ENCODE peak calls at places on chromosomes 4 and X, in five cellular contexts. G is adipocyte, R is Caco-2, J is colonic mucosa, O is heart right ventricle. I is an unnamed sample.

GRCh38 chrX:38028300-38028699 is 21.9 kb downstream of the SYTL5 start:
- DNase-seq in O (no peak), J (no peak), R (no peak), G (no peak), I (no peak)

GRCh38 chr4:167475951-167476350 is 241.7 kb upstream of the SPOCK3 start:
- DNase-seq in J (no peak), R (no peak), O (no peak), G (no peak), I (no peak)

GRCh38 chr4:71151054-71151453 is 157.6 kb downstream of the DCK start:
- DNase-seq in R (no peak), G (no peak), J (no peak), O (no peak), I (no peak)

GRCh38 chr4:80071643-80072606 is 1.1 kb downstream of the ANTXR2 start:
- DNase-seq in R (no peak), J (peak; percentile 73), O (peak; percentile 50), G (peak; percentile 72), I (peak; percentile 71)

GRCh38 chr4:110624016-110624770 is 1.3 kb upstream of the PITX2 start:
- DNase-seq in J (no peak), G (no peak), R (no peak), O (no peak), I (no peak)

GRCh38 chrX:34300871-34301270 is 168.8 kb upstream of the FAM47A start:
- DNase-seq in G (peak; percentile 47), O (peak; percentile 6), R (no peak), J (peak; percentile 21), I (peak; percentile 45)

GRCh38 chrX:112851806-112852205 is 11.2 kb upstream of the AMOT start:
- DNase-seq in G (peak; percentile 80), J (no peak), R (no peak), O (peak; percentile 22), I (no peak)

GRCh38 chrX:39688576-39689373 is 409.0 kb downstream of the BCOR start:
- DNase-seq in O (peak; percentile 60), G (peak; percentile 70), J (peak; percentile 65), R (peak; percentile 44), I (peak; percentile 77)

GRCh38 chr4:158067646-158068045 is 105.2 kb downstream of the GASK1B start:
- DNase-seq in O (no peak), G (peak; percentile 37), R (no peak), J (no peak), I (no peak)

GRCh38 chr4:152803541-152803940 is 23.8 kb downstream of the ARFIP1 start:
- DNase-seq in R (no peak), J (no peak), G (no peak), O (no peak), I (no peak)

GRCh38 chr4:26533685-26534084 is 43.4 kb upstream of the CCKAR start:
- DNase-seq in R (no peak), G (no peak), J (no peak), O (no peak), I (no peak)

GRCh38 chr4:149835280-149835679 is 19.6 kb upstream of the IQCM start:
- DNase-seq in O (no peak), R (no peak), J (peak; percentile 19), G (no peak), I (no peak)

GRCh38 chr4:148443550-148444295 is 1.5 kb upstream of the NR3C2 start:
- DNase-seq in R (no peak), G (peak; percentile 44), O (peak; percentile 22), J (peak; percentile 50), I (peak; percentile 74)

GRCh38 chr4:120862432-120862831 is 60.1 kb downstream of the PRDM5 start:
- DNase-seq in G (no peak), J (no peak), R (no peak), O (no peak), I (no peak)

GRCh38 chrX:107450823-107451509 is 1.5 kb downstream of the FRMPD3 start:
- DNase-seq in R (no peak), J (no peak), G (no peak), O (no peak), I (no peak)

GRCh38 chrX:131727778-131728177 is 183.9 kb downstream of the OR13H1 start:
- DNase-seq in O (no peak), J (no peak), G (no peak), R (no peak), I (no peak)
- H3K9me3 ChIP-seq in O (no peaks in the 10 kb centered on the region), J (no peaks in the 10 kb centered on the region), G (peaks cover 13% of the 10 kb centered on the region), R (no peaks in the 10 kb centered on the region), I (no peaks in the 10 kb centered on the region)

GRCh38 chr4:156413411-156413985 is 459.8 kb upstream of the CTSO start:
- DNase-seq in G (no peak), O (no peak), R (no peak), J (no peak), I (no peak)

DNA sequence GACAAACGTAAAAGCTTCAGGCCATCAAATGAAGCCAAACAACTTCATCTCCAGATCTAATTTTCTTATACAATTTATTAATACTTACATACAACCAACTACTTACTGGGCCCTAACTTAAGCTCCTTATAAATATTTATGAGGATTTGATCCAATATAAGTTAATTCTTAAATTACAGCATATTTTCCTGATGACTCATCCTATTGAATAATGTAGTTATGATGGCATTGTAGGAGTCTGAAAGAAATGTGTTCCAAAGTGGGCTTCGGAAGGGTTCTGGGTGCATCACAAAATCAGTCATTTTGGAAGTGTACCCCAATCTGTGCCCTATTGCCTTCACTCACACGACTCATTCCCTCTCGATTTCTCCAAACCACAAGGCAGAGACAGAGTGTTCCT is 455.1 kb upstream of the CTSO start:
- DNase-seq in J (no peak), R (no peak), O (no peak), G (no peak), I (no peak)
- H3K9me3 ChIP-seq in J (no peaks in the 10 kb centered on the region), R (no peaks in the 10 kb centered on the region), O (no peaks in the 10 kb centered on the region), G (no peaks in the 10 kb centered on the region), I (no peaks in the 10 kb centered on the region)

DNA sequence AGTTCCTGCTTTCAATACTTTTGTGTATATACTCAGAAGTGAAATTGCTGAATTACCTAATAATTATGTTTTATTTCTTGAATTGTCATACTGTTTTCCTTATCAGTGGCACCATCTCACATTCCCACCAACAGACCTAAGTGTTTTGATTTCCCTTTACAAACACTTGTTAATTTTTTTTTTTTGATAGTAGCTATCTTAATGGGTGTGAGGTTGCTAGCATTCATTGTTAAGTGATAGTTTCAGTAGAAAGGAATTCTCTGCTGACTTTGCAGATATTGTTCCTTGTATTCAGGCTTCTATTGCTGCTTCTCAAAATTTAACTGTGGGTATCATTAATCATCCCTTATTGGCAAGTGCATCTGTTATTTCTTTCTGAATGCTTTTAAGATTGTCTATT is 927.5 kb upstream of the SLIT2 start:
- DNase-seq in R (no peak), O (no peak), J (no peak), G (no peak), I (no peak)
- H3K9me3 ChIP-seq in R (no peaks in the 10 kb centered on the region), O (no peaks in the 10 kb centered on the region), J (no peaks in the 10 kb centered on the region), G (no peaks in the 10 kb centered on the region), I (no peaks in the 10 kb centered on the region)

DNA sequence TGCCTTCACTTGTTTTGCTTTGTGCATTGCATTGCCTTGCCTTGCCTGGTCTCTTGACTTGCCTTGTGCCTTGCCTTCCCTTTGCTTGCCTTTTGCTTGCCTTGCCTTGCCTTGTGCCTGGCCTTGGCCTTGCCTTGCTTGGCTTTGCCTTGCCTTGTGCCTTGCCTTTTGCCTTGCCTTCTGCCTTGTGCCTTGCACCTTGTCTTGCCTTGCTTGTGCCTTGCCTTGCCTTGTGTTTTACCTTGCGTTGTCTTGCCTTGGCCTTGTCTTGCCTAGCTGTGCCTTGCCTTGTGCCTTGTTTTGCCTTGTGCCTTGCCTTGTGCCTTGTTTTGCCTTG is 95.3 kb downstream of the TAB3 start:
- DNase-seq in G (no peak), O (no peak), R (no peak), J (no peak), I (no peak)
- H3K9me3 ChIP-seq in G (peaks cover 7% of the 10 kb centered on the region), O (no peaks in the 10 kb centered on the region), R (no peaks in the 10 kb centered on the region), J (no peaks in the 10 kb centered on the region), I (no peaks in the 10 kb centered on the region)

GRCh38 chr4:116020141-116020722 is 906.8 kb upstream of the NDST4 start:
- DNase-seq in G (no peak), O (no peak), J (no peak), R (no peak), I (no peak)

GRCh38 chr4:116015062-116015461 is 901.6 kb upstream of the NDST4 start:
- DNase-seq in G (no peak), J (no peak), O (no peak), R (no peak), I (no peak)

GRCh38 chr4:116016201-116016600 is 902.8 kb upstream of the NDST4 start:
- DNase-seq in G (peak; percentile 34), J (no peak), R (no peak), O (peak; percentile 21), I (no peak)

GRCh38 chr4:116018831-116019230 is 905.4 kb upstream of the NDST4 start:
- DNase-seq in G (no peak), O (no peak), R (no peak), J (no peak), I (no peak)

DNA sequence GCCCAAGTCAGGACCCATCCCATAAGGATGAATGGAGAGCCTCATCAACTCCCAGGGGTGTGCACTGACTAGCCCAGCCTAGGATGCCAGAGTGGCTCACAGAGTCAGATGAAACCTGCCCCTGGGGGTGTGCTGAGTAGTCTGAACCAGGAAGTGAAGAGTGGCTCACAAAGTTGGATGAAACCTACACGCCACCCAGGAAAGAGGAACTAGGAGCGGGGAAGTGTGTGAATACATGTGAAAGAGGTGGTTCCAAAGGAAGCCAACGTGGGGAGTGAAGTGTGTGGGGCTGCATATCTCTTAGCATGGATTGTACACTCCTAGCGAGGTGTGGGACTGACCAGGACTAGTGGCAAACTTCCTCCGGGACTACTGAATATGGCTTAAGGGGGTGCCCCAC is 902.1 kb upstream of the NDST4 start:
- DNase-seq in G (no peak), O (no peak), R (no peak), J (no peak), I (no peak)
- H3K9me3 ChIP-seq in G (peaks cover 29% of the 10 kb centered on the region), O (no peaks in the 10 kb centered on the region), R (peaks cover 36% of the 10 kb centered on the region), J (peaks cover 4% of the 10 kb centered on the region), I (no peaks in the 10 kb centered on the region)

GRCh38 chrX:23465105-23465791 is 130.6 kb downstream of the PTCHD1 start:
- DNase-seq in G (no peak), J (no peak), O (no peak), R (no peak), I (no peak)
- H3K9me3 ChIP-seq in G (peaks cover 56% of the 10 kb centered on the region), J (no peaks in the 10 kb centered on the region), O (no peaks in the 10 kb centered on the region), R (no peaks in the 10 kb centered on the region), I (no peaks in the 10 kb centered on the region)

GRCh38 chrX:151896734-151897474 is 15.8 kb upstream of the MAGEA4 start:
- DNase-seq in R (no peak), G (peak; percentile 61), O (no peak), J (no peak), I (no peak)
- H3K9me3 ChIP-seq in R (no peaks in the 10 kb centered on the region), G (no peaks in the 10 kb centered on the region), O (no peaks in the 10 kb centered on the region), J (no peaks in the 10 kb centered on the region), I (no peaks in the 10 kb centered on the region)

DNA sequence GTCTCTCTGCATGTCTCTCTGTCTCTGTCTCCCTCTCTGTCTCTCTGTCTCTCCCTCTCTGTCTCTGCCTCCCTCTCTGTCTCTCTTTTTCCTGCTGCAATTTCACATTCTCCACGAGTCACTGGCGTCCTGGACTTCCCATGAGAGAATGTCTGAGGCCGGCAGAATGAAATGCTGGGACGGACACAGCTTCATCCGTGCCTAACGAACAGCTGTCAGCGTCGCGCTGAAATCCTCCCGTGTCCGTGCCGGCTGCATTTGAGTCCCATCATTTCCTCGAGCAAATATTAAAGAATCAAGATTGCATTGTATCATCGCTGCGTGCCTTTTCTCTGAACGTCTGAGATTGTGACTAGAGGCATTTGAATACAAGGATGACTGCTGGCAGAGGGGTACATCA is 279.8 kb downstream of the ASMT start:
- DNase-seq in J (no peak), G (no peak), O (no peak), R (no peak), I (no peak)
- H3K9me3 ChIP-seq in J (no peaks in the 10 kb centered on the region), G (no peaks in the 10 kb centered on the region), O (no peaks in the 10 kb centered on the region), R (no peaks in the 10 kb centered on the region), I (no peaks in the 10 kb centered on the region)

GRCh38 chr4:160316036-160316435 is 1213.2 kb downstream of the RAPGEF2 start:
- DNase-seq in G (no peak), O (no peak), R (no peak), J (no peak), I (no peak)
- H3K9me3 ChIP-seq in G (peaks cover 3% of the 10 kb centered on the region), O (no peaks in the 10 kb centered on the region), R (no peaks in the 10 kb centered on the region), J (no peaks in the 10 kb centered on the region), I (no peaks in the 10 kb centered on the region)